ENCODE peak calls at places on chromosomes 6 and 20, in seven cellular contexts. P is breast epithelium; D is OCI-LY7; A is non-pigmented ciliary epithelial cell; E is ELF-1; R is A172; K is stimulated activated CD4-positive, alpha-beta T cell treated with anti-CD3 and anti-CD28 coated beads, Interleukin-15, amount 100 ng/mL, for 1 hour. F is an unnamed sample.

GRCh38 chr6:25748049-25748448 is 6.5 kb upstream of the SLC17A4 start:
- DNase-seq in P (no peak), D (no peak), A (no peak), E (no peak), R (no peak), K (no peak), F (no peak)

GRCh38 chr20:8196096-8196495 is 64.0 kb downstream of the PLCB1 start:
- DNase-seq in P (no peak), D (no peak), A (no peak), E (no peak), R (no peak), K (no peak), F (no peak)

GRCh38 chr6:33725222-33725621 is 13.7 kb upstream of the UQCC2 start:
- DNase-seq in P (no peak), D (no peak), A (no peak), E (no peak), R (no peak), K (no peak), F (no peak)

GRCh38 chr6:168616807-168617756 is 176.1 kb downstream of the SMOC2 start:
- DNase-seq in P (no peak), D (no peak), A (no peak), E (no peak), R (no peak), K (no peak), F (peak)

GRCh38 chr6:105099371-105099770 is 80.4 kb downstream of the POPDC3 start:
- DNase-seq in P (no peak), D (no peak), A (no peak), E (no peak), R (no peak), K (no peak), F (no peak)

GRCh38 chr6:166952122-166952521 is 4.2 kb downstream of the RNASET2 start:
- DNase-seq in P (no peak), D (no peak), A (no peak), E (no peak), R (no peak), K (peak), F (no peak)

GRCh38 chr20:56032251-56032650 is 26.9 kb upstream of the CBLN4 start:
- DNase-seq in P (no peak), D (peak), A (no peak), E (no peak), R (no peak), K (no peak), F (no peak)

GRCh38 chr6:36337814-36338213 is 1.1 kb upstream of the BNIP5 start:
- DNase-seq in P (no peak), D (no peak), A (no peak), E (no peak), R (no peak), K (no peak), F (no peak)

GRCh38 chr6:144912474-144912873 is 627.3 kb downstream of the UTRN start:
- DNase-seq in P (no peak), D (no peak), A (peak), E (no peak), R (peak), K (no peak), F (no peak)

GRCh38 chr6:147841749-147842148 is 333.3 kb downstream of the SAMD5 start:
- DNase-seq in P (no peak), D (no peak), A (no peak), E (no peak), R (no peak), K (no peak), F (no peak)

GRCh38 chr6:117930645-117931044 is 23.6 kb downstream of the SLC35F1 start:
- DNase-seq in P (no peak), D (no peak), A (no peak), E (no peak), R (no peak), K (no peak), F (no peak)

F was measured in Caco-2.